ENCODE peak calls at places on chromosomes 2 and 18, in nine cellular contexts. O is fibroblast of lung, U is neural crest cell, I is astrocyte of the cerebellum, N is cardiac muscle cell, M is OCI-LY7, R is body of pancreas, Z is progenitor cell of endocrine pancreas, E is sigmoid colon. W is an unnamed sample.

GRCh38 chr2:229456091-229456490 is 185.0 kb upstream of the PID1 start:
- DNase-seq in U (no peak), E (no peak), R (no peak), N (no peak), M (no peak), Z (no peak), I (no peak), O (no peak), W (no peak)

GRCh38 chr2:52414596-52414995 is 1353.0 kb upstream of the CHAC2 start:
- DNase-seq in O (no peak), Z (no peak), R (no peak), U (no peak), N (no peak), M (no peak), I (no peak), E (no peak), W (no peak)

GRCh38 chr2:120622886-120623753 is 112.5 kb upstream of the GLI2 start:
- DNase-seq in O (no peak), R (no peak), M (no peak), E (peak), U (no peak), I (no peak), Z (no peak), N (no peak), W (no peak)

GRCh38 chr2:109513749-109514588 is 99.8 kb downstream of the SEPTIN10 start:
- DNase-seq in I (peak), U (no peak), Z (no peak), O (peak), R (peak), E (peak), N (peak), M (no peak), W (peak)

GRCh38 chr18:26575865-26576217 is 27.5 kb upstream of the KCTD1 start:
- DNase-seq in I (no peak), Z (no peak), M (no peak), E (no peak), U (no peak), R (no peak), N (no peak), O (no peak), W (no peak)

GRCh38 chr2:161138429-161138828 is 21.8 kb upstream of the TANK start:
- DNase-seq in I (no peak), O (no peak), U (no peak), Z (no peak), M (peak), N (no peak), R (no peak), E (no peak), W (no peak)

GRCh38 chr2:40814621-40815020 is 362.7 kb upstream of the SLC8A1 start:
- DNase-seq in Z (no peak), M (no peak), O (no peak), R (no peak), I (no peak), U (no peak), E (no peak), N (no peak), W (no peak)

GRCh38 chr18:75133721-75134645 is 75.0 kb downstream of the PTGR3 start:
- DNase-seq in O (no peak), R (no peak), U (no peak), M (no peak), N (no peak), Z (no peak), E (no peak), I (no peak), W (no peak)

GRCh38 chr18:6660334-6660733 is 69.2 kb upstream of the ARHGAP28 start:
- DNase-seq in U (no peak), N (no peak), R (no peak), O (no peak), I (no peak), Z (no peak), E (no peak), M (no peak), W (no peak)

GRCh38 chr2:188788621-188789020 is 185.6 kb upstream of the COL3A1 start:
- DNase-seq in I (peak), E (peak), U (no peak), Z (no peak), N (peak), M (no peak), O (peak), R (peak), W (no peak)

GRCh38 chr18:61580061-61580460 is 246.8 kb downstream of the CDH20 start:
- DNase-seq in Z (no peak), R (no peak), O (no peak), M (no peak), U (no peak), I (no peak), E (no peak), N (peak), W (no peak)

GRCh38 chr2:160076935-160077334 is 14.5 kb upstream of the PLA2R1 start:
- DNase-seq in M (peak), N (no peak), R (no peak), Z (no peak), E (no peak), U (no peak), O (no peak), I (no peak), W (no peak)

GRCh38 chr2:186751078-186751477 is 57.2 kb downstream of the FAM171B start:
- DNase-seq in Z (no peak), M (no peak), I (no peak), R (no peak), O (no peak), U (no peak), E (no peak), N (no peak), W (no peak)

GRCh38 chr2:168614291-168615018 is 158.4 kb downstream of the CERS6 start:
- DNase-seq in M (peak), U (no peak), N (no peak), O (no peak), I (no peak), R (no peak), Z (no peak), E (no peak), W (no peak)

GRCh38 chr2:106827178-106827577 is 58.8 kb downstream of the ST6GAL2 start:
- DNase-seq in Z (no peak), R (no peak), I (no peak), M (no peak), N (no peak), U (no peak), E (no peak), O (peak), W (no peak)

GRCh38 chr2:160175169-160176130 is 24.6 kb downstream of the ITGB6 start:
- DNase-seq in Z (no peak), O (no peak), U (no peak), I (no peak), N (no peak), E (no peak), R (no peak), M (no peak), W (no peak)

GRCh38 chr2:6337123-6337830 is 528.4 kb downstream of the CMPK2 start:
- DNase-seq in I (no peak), R (no peak), N (no peak), E (no peak), M (peak), U (no peak), O (no peak), Z (no peak), W (no peak)

GRCh38 chr2:17573085-17573805 is 32.7 kb downstream of the VSNL1 start:
- DNase-seq in Z (no peak), U (no peak), N (peak), E (no peak), I (no peak), R (no peak), M (peak), O (peak), W (peak)
- TF ChIP-seq CTCF in Z (peak), U (no peak), N (peak), E (no peak), I (peak), R (peak), M (peak), O (peak), W (no peak)

DNA sequence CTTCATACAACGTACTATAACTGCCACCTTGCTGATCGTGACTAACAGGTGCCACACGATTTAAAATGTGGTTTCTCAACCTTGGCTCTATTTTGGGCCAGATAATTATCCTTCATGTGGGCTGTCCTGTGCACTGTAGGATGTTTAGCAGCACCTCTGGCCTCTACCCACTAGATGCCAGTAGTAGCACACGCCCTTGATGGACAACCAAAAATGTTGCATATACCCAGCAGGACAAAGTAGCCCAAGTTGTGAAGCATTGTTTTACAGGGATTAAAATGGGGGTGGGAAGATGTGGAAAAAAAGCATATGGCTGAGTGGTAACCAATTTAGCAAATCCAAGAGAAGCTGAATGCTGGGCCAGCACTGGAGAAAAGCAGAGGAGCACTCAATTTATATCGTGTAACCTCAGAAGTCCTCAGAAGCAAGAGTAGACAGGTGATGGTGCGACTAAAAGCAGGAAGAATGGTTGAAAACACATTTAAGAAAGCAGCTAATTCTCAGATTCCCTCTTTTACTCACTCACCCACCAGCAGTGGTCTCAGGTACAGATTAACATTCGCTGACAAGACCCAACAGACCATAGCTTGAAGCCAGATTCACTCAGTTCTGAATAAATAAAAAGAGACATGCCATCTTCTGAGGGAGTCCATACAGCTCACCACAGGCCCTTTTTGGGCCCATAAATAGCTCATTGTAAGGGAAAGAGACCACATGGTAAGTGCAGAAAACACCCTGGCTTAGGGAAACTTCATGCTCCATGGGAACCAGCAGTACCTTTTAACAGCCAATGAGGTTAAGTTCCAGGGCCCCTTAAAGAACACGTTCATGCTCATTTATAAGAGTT is 50.6 kb downstream of the RAPH1 start:
- DNase-seq in E (no peak), Z (no peak), U (no peak), I (peak), N (peak), O (peak), R (peak), M (peak), W (peak)
- TF ChIP-seq CTCF in E (peak), Z (peak), U (peak), I (peak), N (peak), O (peak), R (peak), M (peak), W (peak)

DNA sequence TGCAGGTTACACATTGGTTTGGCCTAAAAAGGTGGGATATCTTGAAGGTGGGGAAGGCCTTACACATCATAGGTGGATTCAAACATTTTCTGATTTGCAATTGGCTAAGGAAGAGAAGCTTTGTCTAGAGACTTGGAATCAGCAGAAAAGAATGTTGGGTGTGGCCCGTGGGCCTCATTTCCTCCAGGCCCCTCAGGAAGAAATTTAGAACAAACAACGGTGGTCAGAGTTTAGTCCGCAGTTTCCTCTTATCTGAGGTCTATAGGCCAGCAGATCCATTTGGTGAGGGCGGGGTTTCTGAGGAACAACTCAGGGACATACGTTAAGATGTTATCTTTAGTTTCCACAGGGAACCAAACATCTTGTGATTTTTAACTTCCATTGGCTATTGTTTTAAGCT is 50.9 kb upstream of the AFF3 start:
- DNase-seq in I (no peak), Z (no peak), R (no peak), U (no peak), E (no peak), N (no peak), O (peak), M (no peak), W (no peak)
- TF ChIP-seq CTCF in I (no peak), Z (no peak), R (no peak), U (no peak), E (no peak), N (no peak), O (no peak), M (no peak), W (no peak)

GRCh38 chr2:167411367-167411766 is 523.1 kb downstream of the XIRP2 start:
- DNase-seq in I (no peak), Z (no peak), N (peak), M (no peak), E (no peak), R (no peak), U (no peak), O (no peak), W (no peak)
- TF ChIP-seq CTCF in I (no peak), Z (no peak), N (no peak), M (no peak), E (no peak), R (no peak), U (no peak), O (peak), W (no peak)

DNA sequence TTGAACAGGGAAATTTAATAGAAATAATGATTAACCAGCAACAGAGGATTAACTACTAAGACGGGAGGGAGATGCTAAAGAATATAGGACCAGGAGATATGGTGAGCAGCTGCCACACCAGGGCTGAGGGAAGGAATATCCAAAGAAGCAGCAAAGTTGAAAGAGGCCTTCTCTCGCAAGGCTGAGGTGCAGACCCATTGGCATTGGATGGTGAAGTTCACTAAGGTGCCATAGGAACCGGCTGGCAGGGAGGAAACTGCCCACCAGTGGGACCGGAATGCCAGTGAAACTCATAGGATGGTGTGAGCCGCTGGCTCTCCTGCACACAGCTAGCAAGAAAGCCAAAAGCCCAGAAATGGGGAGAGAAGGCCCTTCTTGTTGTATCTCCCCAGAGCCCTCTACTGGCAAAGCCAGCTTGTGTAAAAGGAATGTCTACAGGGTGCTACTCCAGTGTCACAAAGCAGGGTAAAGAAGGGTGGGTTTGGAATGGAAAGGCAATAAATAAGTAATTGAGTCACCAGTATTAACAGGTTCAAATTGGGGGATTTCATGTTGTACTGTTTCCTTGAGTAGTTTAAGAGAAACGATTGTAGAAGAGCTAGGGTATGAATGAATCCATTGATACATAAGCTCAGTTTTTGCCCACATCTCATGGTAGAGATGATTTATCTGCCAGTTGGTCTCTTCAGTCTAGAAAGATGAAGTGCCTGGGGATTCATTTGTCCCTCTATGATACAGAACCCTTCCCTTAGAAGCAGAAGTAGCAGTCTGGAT is 36.0 kb downstream of the FARP2 start:
- DNase-seq in U (no peak), R (peak), Z (no peak), I (no peak), E (no peak), N (peak), O (no peak), M (peak), W (peak)
- TF ChIP-seq CTCF in U (peak), R (peak), Z (peak), I (peak), E (no peak), N (peak), O (peak), M (peak), W (peak)

DNA sequence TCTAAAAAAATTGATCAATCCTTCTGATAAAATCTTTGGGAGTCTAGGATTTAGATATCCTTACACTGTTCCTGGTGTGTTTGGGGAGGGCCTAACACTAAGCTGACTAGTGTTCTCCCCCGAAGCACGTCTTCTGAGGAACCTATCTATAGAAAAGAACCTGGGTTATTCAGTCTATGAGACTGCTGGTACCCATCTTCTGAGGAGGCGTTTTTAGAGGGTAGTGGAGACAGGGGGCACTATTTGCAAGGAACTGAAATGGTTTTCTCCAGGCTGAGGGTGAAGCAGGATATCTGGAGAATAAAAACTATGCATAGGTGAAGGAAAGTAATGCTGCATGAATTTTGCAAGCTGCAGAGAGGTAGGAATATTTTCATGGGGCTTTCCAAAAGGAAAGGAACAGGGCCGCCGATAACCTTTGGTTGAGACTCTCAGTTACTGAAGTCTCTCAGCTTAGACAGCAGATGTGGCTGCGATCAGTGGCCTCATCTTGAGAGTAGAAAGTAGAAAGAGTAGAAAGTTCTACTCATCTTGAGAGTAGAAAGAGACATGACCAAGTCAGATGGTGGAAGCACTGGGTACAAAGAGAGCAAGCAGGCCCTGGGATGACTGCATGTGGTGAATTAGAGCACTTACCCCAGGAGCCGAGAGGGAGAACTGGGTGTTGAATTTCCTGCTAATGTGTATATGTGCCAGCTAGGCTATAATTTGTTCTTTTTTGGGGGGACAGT is 31.8 kb upstream of the KCNE4 start:
- DNase-seq in Z (no peak), R (no peak), O (no peak), N (no peak), U (no peak), E (no peak), M (no peak), I (no peak), W (no peak)
- TF ChIP-seq CTCF in Z (no peak), R (no peak), O (no peak), N (no peak), U (no peak), E (no peak), M (no peak), I (no peak), W (no peak)

GRCh38 chr2:13195270-13195669 is 478.5 kb downstream of the TRIB2 start:
- DNase-seq in Z (no peak), N (no peak), I (no peak), R (no peak), O (no peak), E (no peak), M (no peak), U (no peak), W (no peak)

GRCh38 chr2:13193900-13194299 is 477.2 kb downstream of the TRIB2 start:
- DNase-seq in I (peak), M (peak), U (no peak), R (no peak), N (peak), Z (no peak), O (peak), E (no peak), W (peak)

DNA sequence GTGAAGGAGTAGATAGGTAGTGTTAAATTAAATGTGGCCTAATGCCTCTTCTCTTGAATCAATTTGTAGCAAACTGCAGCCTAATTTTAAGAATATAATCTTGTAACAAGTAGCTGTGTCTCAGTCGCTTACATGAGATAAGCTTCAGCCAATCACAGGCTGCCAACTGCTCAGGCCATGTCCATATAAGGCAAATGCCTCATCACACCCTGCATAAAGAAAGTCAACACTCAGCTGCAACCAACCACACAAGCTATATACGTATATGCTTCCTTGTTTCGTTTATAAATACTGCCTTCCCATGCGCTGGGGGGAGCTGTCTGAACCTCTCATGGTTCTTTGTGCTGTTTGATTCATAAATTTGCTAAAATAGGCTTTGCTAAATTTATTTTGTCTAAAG is 476.3 kb downstream of the TRIB2 start:
- DNase-seq in E (no peak), I (no peak), Z (no peak), R (no peak), O (peak), M (peak), U (no peak), N (no peak), W (no peak)
- TF ChIP-seq CTCF in E (no peak), I (no peak), Z (no peak), R (no peak), O (no peak), M (no peak), U (no peak), N (no peak), W (no peak)